ENCODE peak calls at places on chromosome 15, in six cellular contexts. Y is mesendoderm, G is H1, H is neuronal stem cell, M is IMR-90, N is trophoblast cell. S is an unnamed sample.
A peak's percentile ranks its signal among the peaks of the same experiment; 100 is the strongest.

GRCh38 chr15:63322541-63322940 is 45.1 kb downstream of the APH1B start:
- DNase-seq in Y (no peak), G (no peak), H (no peak), M (peak; percentile 60), N (no peak), S (no peak)

GRCh38 chr15:41284425-41285177 is 47.8 kb downstream of the OIP5 start:
- DNase-seq in Y (peak; percentile 44), G (no peak), H (peak; percentile 4), M (no peak), N (peak; percentile 10), S (no peak)

GRCh38 chr15:75202251-75203016 is 752 bp downstream of the C15orf39 start:
- DNase-seq in Y (peak; percentile 57), G (no peak), H (peak; percentile 33), M (peak; percentile 86), N (peak; percentile 76), S (peak; percentile 51)

GRCh38 chr15:76972420-76973361 is 22.2 kb upstream of the PSTPIP1 start:
- DNase-seq in Y (no peak), G (no peak), H (no peak), M (peak; percentile 42), N (no peak), S (no peak)

GRCh38 chr15:42165081-42165480 is 8.6 kb upstream of the PLA2G4F start:
- DNase-seq in Y (no peak), G (no peak), H (no peak), M (peak; percentile 25), N (no peak), S (no peak)

GRCh38 chr15:79380755-79381499 is 51.2 kb upstream of the MINAR1 start:
- DNase-seq in Y (peak; percentile 72), G (peak; percentile 44), H (peak; percentile 78), M (peak; percentile 74), N (peak; percentile 88), S (peak; percentile 73)

GRCh38 chr15:58593870-58594269 is 155.6 kb downstream of the ADAM10 start:
- DNase-seq in Y (no peak), G (no peak), H (no peak), M (no peak), N (no peak), S (no peak)

GRCh38 chr15:48643236-48643635 is 2.3 kb downstream of the FBN1 start:
- DNase-seq in Y (no peak), G (no peak), H (no peak), M (no peak), N (peak; percentile 60), S (no peak)

GRCh38 chr15:57227181-57227580 is 149.1 kb upstream of the CGNL1 start:
- DNase-seq in Y (no peak), G (no peak), H (peak; percentile 18), M (no peak), N (no peak), S (no peak)

GRCh38 chr15:80736571-80736970 is 41.5 kb downstream of the ABHD17C start:
- DNase-seq in Y (no peak), G (no peak), H (no peak), M (peak; percentile 47), N (no peak), S (no peak)

GRCh38 chr15:23629234-23629805 is 18.3 kb downstream of the MAGEL2 start:
- DNase-seq in Y (peak; percentile 25), G (no peak), H (no peak), M (no peak), N (peak; percentile 37), S (no peak)

GRCh38 chr15:60830479-60830878 is 351.5 kb upstream of the ICE2 start:
- DNase-seq in Y (no peak), G (no peak), H (no peak), M (peak; percentile 33), N (no peak), S (no peak)

GRCh38 chr15:70281261-70281810 is 183.6 kb upstream of the TLE3 start:
- DNase-seq in Y (no peak), G (no peak), H (no peak), M (no peak), N (no peak), S (no peak)

GRCh38 chr15:85407421-85408269 is 27.2 kb downstream of the AKAP13 start:
- DNase-seq in Y (no peak), G (no peak), H (no peak), M (peak; percentile 90), N (peak; percentile 71), S (no peak)

GRCh38 chr15:69059170-69059943 is 44.9 kb downstream of the NOX5 start:
- DNase-seq in Y (peak; percentile 96), G (peak; percentile 73), H (peak; percentile 92), M (peak; percentile 81), N (peak; percentile 94), S (peak; percentile 87)

GRCh38 chr15:63933522-63933921 is 99.8 kb upstream of the HERC1 start:
- DNase-seq in Y (no peak), G (no peak), H (no peak), M (peak; percentile 24), N (no peak), S (no peak)

GRCh38 chr15:84721381-84721780 is 5.4 kb upstream of the SEC11A start:
- DNase-seq in Y (no peak), G (no peak), H (no peak), M (no peak), N (no peak), S (no peak)

GRCh38 chr15:38251726-38252480 is 733 bp upstream of the SPRED1 start:
- DNase-seq in Y (peak; percentile 99), G (peak; percentile 91), H (peak; percentile 98), M (peak; percentile 99), N (peak; percentile 92), S (peak; percentile 95)

GRCh38 chr15:45921376-45921775 is 286.5 kb downstream of the SQOR start:
- DNase-seq in Y (peak; percentile 43), G (no peak), H (no peak), M (no peak), N (no peak), S (no peak)

GRCh38 chr15:45914425-45914824 is 279.6 kb downstream of the SQOR start:
- DNase-seq in Y (no peak), G (no peak), H (no peak), M (no peak), N (no peak), S (no peak)

GRCh38 chr15:45921978-45922377 is 287.1 kb downstream of the SQOR start:
- DNase-seq in Y (no peak), G (no peak), H (no peak), M (no peak), N (no peak), S (no peak)

GRCh38 chr15:45919806-45920205 is 285.0 kb downstream of the SQOR start:
- DNase-seq in Y (peak; percentile 81), G (no peak), H (no peak), M (peak; percentile 8), N (peak; percentile 55), S (no peak)

GRCh38 chr15:45918839-45919238 is 284.0 kb downstream of the SQOR start:
- DNase-seq in Y (no peak), G (no peak), H (no peak), M (no peak), N (no peak), S (no peak)
- H2AK5ac ChIP-seq in Y (no peak overlapping the region), G (no peak overlapping the region), H (no peak overlapping the region), M (no peak overlapping the region), N (no peak overlapping the region), S (no peak overlapping the region)

GRCh38 chr15:65796610-65797012 is 4.5 kb upstream of the DENND4A start:
- DNase-seq in Y (no peak), G (no peak), H (no peak), M (peak; percentile 71), N (peak; percentile 62), S (no peak)
- H2AK5ac ChIP-seq in Y (no peak overlapping the region), G (no peak overlapping the region), H (no peak overlapping the region), M (no peak overlapping the region), N (no peak overlapping the region), S (no peak overlapping the region)

DNA sequence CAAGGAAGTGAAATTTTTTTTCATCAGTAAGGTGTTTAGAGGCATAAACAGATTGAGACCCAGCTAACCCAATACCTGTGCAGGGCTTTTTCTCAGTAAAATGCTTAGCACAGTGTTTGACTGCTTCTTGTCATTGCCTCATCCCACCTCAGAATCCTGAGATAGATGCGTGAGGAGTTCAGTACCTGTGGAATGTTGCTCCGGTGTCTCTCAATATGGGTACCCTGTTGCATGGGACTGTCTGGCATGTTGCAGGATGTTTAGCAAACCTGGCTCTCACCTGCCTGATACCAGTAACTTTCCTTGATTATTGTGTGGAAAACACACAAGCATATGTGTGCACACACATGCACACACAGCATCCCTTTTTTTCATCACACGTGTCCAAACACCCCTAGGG is 128.4 kb downstream of the MCTP2 start:
- DNase-seq in Y (no peak), G (no peak), H (no peak), M (no peak), N (peak; percentile 87), S (no peak)
- H2AK5ac ChIP-seq in Y (no peak overlapping the region), G (no peak overlapping the region), H (no peak overlapping the region), M (no peak overlapping the region), N (no peak overlapping the region), S (no peak overlapping the region)

DNA sequence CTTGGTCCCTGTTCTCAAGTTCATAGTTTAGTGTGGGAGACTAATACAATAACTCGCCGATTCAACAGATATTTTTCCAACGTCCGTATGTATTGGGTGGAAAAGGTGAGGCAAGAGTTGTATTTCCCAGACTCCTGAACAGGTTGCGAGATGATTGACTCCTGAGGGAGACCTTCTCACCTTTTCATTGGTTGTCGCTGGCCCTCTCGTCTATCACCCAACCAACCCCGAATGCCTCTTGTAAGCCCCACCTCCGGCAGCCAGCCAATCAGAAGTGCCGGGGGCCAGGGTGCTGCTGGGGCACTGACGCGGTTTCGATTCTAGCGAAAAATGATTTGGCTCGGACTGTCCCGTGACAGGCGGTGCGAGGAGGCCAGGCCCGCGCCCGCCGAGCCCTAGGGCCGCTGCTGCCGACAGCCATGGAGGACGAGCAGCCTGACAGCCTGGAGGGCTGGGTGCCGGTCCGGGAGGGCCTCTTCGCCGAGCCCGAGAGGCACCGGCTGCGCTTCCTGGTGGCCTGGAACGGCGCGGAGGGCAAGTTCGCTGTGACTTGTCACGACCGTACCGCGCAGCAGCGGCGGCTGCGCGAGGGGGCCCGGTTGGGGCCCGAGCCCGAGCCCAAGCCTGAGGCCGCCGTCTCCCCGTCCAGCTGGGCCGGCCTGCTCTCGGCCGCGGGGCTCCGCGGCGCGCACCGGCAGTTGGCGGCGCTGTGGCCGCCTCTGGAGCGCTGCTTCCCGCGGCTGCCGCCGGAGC is at the start of gene WHAMM:
- DNase-seq in Y (peak; percentile 98), G (peak; percentile 82), H (peak; percentile 91), M (peak; percentile 98), N (peak; percentile 99), S (peak; percentile 97)
- H2AK5ac ChIP-seq in Y (no peak within 1 kb of the TSS), G (peak within 1 kb of the TSS; percentile 46), H (peak within 1 kb of the TSS; percentile 63), M (peak within 1 kb of the TSS; percentile 24), N (no peak within 1 kb of the TSS), S (no peak within 1 kb of the TSS)

S was measured in H9.